ENCODE peak calls at places on chromosome 15, in five cellular contexts. F, K, H, A and L are unnamed samples.

GRCh38 chr15:27058939-27059338 is 88.0 kb downstream of the GABRG3 start:
- DNase-seq in A (no peak), K (no peak), H (no peak), F (no peak), L (no peak)

GRCh38 chr15:60038111-60038521 is 34.0 kb downstream of the FOXB1 start:
- DNase-seq in A (no peak), K (no peak), F (no peak), H (no peak), L (peak; percentile 52)

GRCh38 chr15:52651868-52652267 is 27.3 kb downstream of the ATOSA start:
- DNase-seq in H (peak; percentile 96), F (peak; percentile 91), K (peak; percentile 70), A (no peak), L (peak; percentile 87)

GRCh38 chr15:81339321-81339720 is 15.4 kb upstream of the STARD5 start:
- DNase-seq in K (no peak), A (no peak), H (no peak), F (no peak), L (no peak)

GRCh38 chr15:88604972-88605506 is 16.1 kb upstream of the AEN start:
- DNase-seq in F (no peak), H (no peak), A (no peak), K (no peak), L (no peak)

GRCh38 chr15:88301311-88301710 is 44.8 kb upstream of the NTRK3 start:
- DNase-seq in K (no peak), F (no peak), A (no peak), H (no peak), L (no peak)

GRCh38 chr15:97791824-97792792 is 168.4 kb upstream of the ARRDC4 start:
- DNase-seq in A (no peak), K (no peak), H (no peak), F (peak; percentile 1), L (no peak)

GRCh38 chr15:28103402-28103801 is 4.3 kb upstream of the OCA2 start:
- DNase-seq in H (no peak), F (no peak), A (no peak), K (no peak), L (no peak)

GRCh38 chr15:40815042-40815678 is 7.9 kb upstream of the DNAJC17 start:
- DNase-seq in A (no peak), F (peak; percentile 36), H (peak; percentile 78), K (no peak), L (no peak)

GRCh38 chr15:89496155-89497098 is at the start of gene RHCG:
- DNase-seq in H (peak; percentile 50), K (peak; percentile 49), F (peak; percentile 56), A (no peak), L (peak; percentile 72)

GRCh38 chr15:42131826-42132806 is 24.3 kb downstream of the PLA2G4F start:
- DNase-seq in H (no peak), K (peak; percentile 34), F (peak; percentile 71), A (no peak), L (no peak)

GRCh38 chr15:78629031-78629715 is 8.4 kb upstream of the CHRNA3 start:
- DNase-seq in K (no peak), A (no peak), F (no peak), H (no peak), L (no peak)

GRCh38 chr15:90449206-90449735 is 61.2 kb downstream of the IQGAP1 start:
- DNase-seq in F (no peak), A (peak; percentile 46), H (no peak), K (no peak), L (no peak)

GRCh38 chr15:74036271-74037170 is 42.0 kb downstream of the PML start:
- DNase-seq in F (peak; percentile 66), K (peak; percentile 73), H (peak; percentile 86), A (peak; percentile 52), L (peak; percentile 35)

GRCh38 chr15:35506272-35506870 is 39.6 kb downstream of the DPH6 start:
- DNase-seq in F (peak; percentile 28), K (no peak), H (no peak), A (no peak), L (no peak)

GRCh38 chr15:66879511-66879910 is 177.5 kb downstream of the SMAD6 start:
- DNase-seq in F (no peak), K (no peak), H (no peak), A (no peak), L (no peak)

GRCh38 chr15:57961919-57962318 is 103.6 kb downstream of the ALDH1A2 start:
- DNase-seq in H (peak; percentile 29), A (no peak), F (no peak), K (no peak), L (no peak)

GRCh38 chr15:34976743-34977142 is 7.2 kb upstream of the AQR start:
- DNase-seq in H (no peak), A (no peak), K (no peak), F (no peak), L (no peak)

GRCh38 chr15:74746389-74746788 is 2.3 kb upstream of the CYP1A2 start:
- DNase-seq in A (no peak), F (no peak), H (no peak), K (no peak), L (no peak)

GRCh38 chr15:89756897-89757296 is 5.8 kb upstream of the MESP1 start:
- DNase-seq in H (no peak), A (no peak), F (no peak), K (no peak), L (no peak)

GRCh38 chr15:97968380-97968779 is 7.9 kb downstream of the ARRDC4 start:
- DNase-seq in F (peak; percentile 14), K (no peak), A (peak; percentile 90), H (peak; percentile 74), L (no peak)

GRCh38 chr15:64635486-64635815 is 139.9 kb downstream of the RBPMS2 start:
- DNase-seq in F (peak; percentile 40), A (peak; percentile 42), K (peak; percentile 69), H (peak; percentile 89), L (peak; percentile 89)

GRCh38 chr15:45869034-45869668 is 234.3 kb downstream of the SQOR start:
- DNase-seq in H (no peak), F (no peak), K (no peak), A (no peak), L (no peak)

GRCh38 chr15:65033659-65034269 is 4.3 kb upstream of the MTFMT start:
- DNase-seq in H (peak; percentile 63), F (peak; percentile 69), K (peak; percentile 67), A (peak; percentile 50), L (peak; percentile 55)

GRCh38 chr15:68272797-68273271 is 4.7 kb upstream of the FEM1B start:
- DNase-seq in F (no peak), A (peak; percentile 92), K (no peak), H (peak; percentile 76), L (peak; percentile 100)

GRCh38 chr15:74815121-74815933 is 2.7 kb downstream of the LMAN1L start:
- DNase-seq in K (peak; percentile 66), F (no peak), A (no peak), H (no peak), L (no peak)

GRCh38 chr15:40554164-40554530 is 10.7 kb downstream of the CCDC32 start:
- DNase-seq in K (no peak), A (no peak), H (no peak), F (peak; percentile 21), L (no peak)

GRCh38 chr15:83290236-83290635 is 5.8 kb upstream of the BNC1 start:
- DNase-seq in F (no peak), A (no peak), K (no peak), H (no peak), L (no peak)

GRCh38 chr15:96273317-96274086 is 57.0 kb upstream of the NR2F2 start:
- DNase-seq in K (no peak), H (peak; percentile 92), A (peak; percentile 99), F (peak; percentile 54), L (peak; percentile 100)

GRCh38 chr15:75177360-75178071 is 24.2 kb upstream of the C15orf39 start:
- DNase-seq in K (no peak), H (no peak), A (no peak), F (no peak), L (no peak)

GRCh38 chr15:92624401-92624991 is 31.1 kb downstream of the FAM174B start:
- DNase-seq in F (no peak), A (no peak), H (peak; percentile 40), K (peak; percentile 56), L (no peak)

GRCh38 chr15:89880727-89881126 is 13.1 kb downstream of the AP3S2 start:
- DNase-seq in H (no peak), A (no peak), F (no peak), K (no peak), L (peak; percentile 21)

GRCh38 chr15:43330780-43331086 is 360 bp upstream of the LCMT2 start:
- DNase-seq in K (no peak), H (no peak), F (no peak), A (no peak), L (no peak)

GRCh38 chr15:67064607-67065530 is 533 bp upstream of the SMAD3 start:
- DNase-seq in A (peak; percentile 37), F (no peak), H (no peak), K (peak; percentile 86), L (no peak)

GRCh38 chr15:59315914-59316428 is 56.7 kb downstream of the MYO1E start:
- DNase-seq in A (peak; percentile 69), F (no peak), H (no peak), K (no peak), L (no peak)

GRCh38 chr15:66917904-66918448 is 147.4 kb upstream of the SMAD3 start:
- DNase-seq in A (no peak), F (no peak), K (no peak), H (no peak), L (no peak)

GRCh38 chr15:90619939-90620338 is 90.2 kb downstream of the CRTC3 start:
- DNase-seq in H (no peak), A (no peak), F (no peak), K (peak; percentile 26), L (no peak)

DNA sequence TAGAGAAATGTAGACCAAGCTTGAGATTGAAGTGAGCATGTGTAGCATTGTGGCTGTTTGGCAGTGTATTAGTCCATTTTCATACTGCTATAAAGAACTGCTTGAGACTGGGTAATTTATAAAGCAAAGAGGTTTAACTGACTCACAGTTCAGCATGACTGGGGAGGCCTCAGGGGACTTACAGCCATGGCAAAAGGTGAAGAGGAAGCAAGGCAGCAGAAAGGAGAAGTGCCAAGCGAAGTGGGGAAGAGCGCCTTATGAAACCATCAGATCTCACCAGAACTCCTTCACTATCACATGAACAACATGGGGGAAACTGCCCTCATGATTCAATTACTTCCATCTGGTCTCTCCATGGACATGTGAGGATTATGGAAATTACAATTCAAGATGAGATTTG is 8.6 kb upstream of the CERS3 start:
- DNase-seq in K (no peak), A (no peak), F (no peak), H (no peak), L (no peak)
- TF ChIP-seq CTCF in K (no peak), A (no peak), F (no peak), H (no peak), L (no peak)

DNA sequence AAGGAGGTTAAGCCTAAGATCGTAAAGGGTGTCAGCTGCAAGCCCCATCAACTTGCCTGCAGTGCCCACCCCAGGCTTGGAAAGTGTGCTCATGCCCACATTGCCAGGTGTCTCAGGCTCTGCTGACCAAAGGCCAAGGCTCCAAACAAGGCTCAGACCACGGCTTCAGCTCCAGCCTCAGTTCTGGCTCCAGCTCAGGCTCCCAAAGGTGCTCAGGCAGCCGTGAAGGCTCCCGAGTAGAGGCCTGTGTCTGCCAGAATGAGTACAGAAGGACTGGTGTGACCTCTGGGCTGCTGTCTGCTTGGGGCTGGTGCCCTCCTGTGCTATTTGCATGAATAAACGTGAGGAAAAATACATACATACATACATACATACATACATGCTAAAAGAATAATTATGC is 27.9 kb upstream of the UACA start:
- DNase-seq in H (no peak), K (no peak), A (no peak), F (no peak), L (no peak)
- TF ChIP-seq CTCF in H (no peak), K (no peak), A (no peak), F (no peak), L (no peak)

GRCh38 chr15:47194718-47195117 is 522.6 kb upstream of the SEMA6D start:
- DNase-seq in A (peak; percentile 32), K (no peak), H (peak; percentile 63), F (peak; percentile 68), L (peak; percentile 44)
- TF ChIP-seq CTCF in A (peak; percentile 74), K (peak; percentile 24), H (peak; percentile 49), F (peak; percentile 63), L (peak; percentile 32)

GRCh38 chr15:76625267-76625666 is 279.9 kb downstream of the SCAPER start:
- DNase-seq in A (no peak), K (no peak), H (no peak), F (no peak), L (no peak)
- TF ChIP-seq CTCF in A (no peak), K (no peak), H (no peak), F (no peak), L (no peak)